ENCODE peak calls at places on chromosomes 7 and 10, in four cellular contexts. T, X, B and L are unnamed samples.

GRCh38 chr10:68562666-68563522 is 2.8 kb downstream of the TET1 start:
- DNase-seq in T (peak), X (no peak), B (no peak), L (peak)

GRCh38 chr10:6423004-6423403 is 157.1 kb downstream of the PRKCQ start:
- DNase-seq in T (peak), X (no peak), B (no peak), L (no peak)

GRCh38 chr10:94097656-94098055 is 103.9 kb downstream of the PLCE1 start:
- DNase-seq in T (peak), X (no peak), B (no peak), L (no peak)

GRCh38 chr7:107924841-107925490 is 34.0 kb downstream of the DLD start:
- DNase-seq in T (no peak), X (no peak), B (peak), L (no peak)

GRCh38 chr7:141045126-141045841 is 28.6 kb upstream of the TMEM178B start:
- DNase-seq in T (peak), X (no peak), B (no peak), L (no peak)

GRCh38 chr7:150799741-150800575 is at the start of gene TMEM176B:
- DNase-seq in T (no peak), X (no peak), B (no peak), L (peak)

GRCh38 chr10:84156768-84157167 is 16.8 kb upstream of the GPR15LG start:
- DNase-seq in T (peak), X (no peak), B (no peak), L (peak)

GRCh38 chr10:31650010-31650409 is 278.6 kb downstream of the ARHGAP12 start:
- DNase-seq in T (peak), X (no peak), B (no peak), L (no peak)

GRCh38 chr7:36747251-36747968 is 23.1 kb upstream of the AOAH start:
- DNase-seq in T (peak), X (no peak), B (no peak), L (no peak)

GRCh38 chr7:35255417-35255798 is 1.5 kb upstream of the TBX20 start:
- DNase-seq in T (no peak), X (no peak), B (no peak), L (no peak)

GRCh38 chr7:94980418-94981142 is 73.2 kb downstream of the PPP1R9A start:
- DNase-seq in T (no peak), X (peak), B (no peak), L (no peak)

GRCh38 chr10:121978511-121978910 is 3.5 kb upstream of the NSMCE4A start:
- DNase-seq in T (no peak), X (no peak), B (no peak), L (no peak)

GRCh38 chr7:156156734-156157408 is 344.6 kb upstream of the SHH start:
- DNase-seq in T (no peak), X (peak), B (no peak), L (peak)

GRCh38 chr7:10239643-10240345 is 733.9 kb upstream of the PHF14 start:
- DNase-seq in T (no peak), X (no peak), B (no peak), L (no peak)

GRCh38 chr7:151139071-151139521 is 28.4 kb downstream of the GBX1 start:
- DNase-seq in T (no peak), X (no peak), B (no peak), L (no peak)

GRCh38 chr7:1675036-1675671 is 5.1 kb downstream of the ELFN1 start:
- DNase-seq in T (no peak), X (no peak), B (no peak), L (no peak)

GRCh38 chr7:90771281-90771680 is 175.2 kb downstream of the CDK14 start:
- DNase-seq in T (peak), X (no peak), B (no peak), L (no peak)

GRCh38 chr10:71302874-71303568 is 16.0 kb upstream of the SLC29A3 start:
- DNase-seq in T (peak), X (peak), B (no peak), L (peak)

GRCh38 chr7:36272567-36273269 is 116.9 kb upstream of the ANLN start:
- DNase-seq in T (peak), X (no peak), B (no peak), L (no peak)

GRCh38 chr10:5927306-5927705 is 37.3 kb downstream of the FBH1 start:
- DNase-seq in T (peak), X (no peak), B (no peak), L (no peak)

DNA sequence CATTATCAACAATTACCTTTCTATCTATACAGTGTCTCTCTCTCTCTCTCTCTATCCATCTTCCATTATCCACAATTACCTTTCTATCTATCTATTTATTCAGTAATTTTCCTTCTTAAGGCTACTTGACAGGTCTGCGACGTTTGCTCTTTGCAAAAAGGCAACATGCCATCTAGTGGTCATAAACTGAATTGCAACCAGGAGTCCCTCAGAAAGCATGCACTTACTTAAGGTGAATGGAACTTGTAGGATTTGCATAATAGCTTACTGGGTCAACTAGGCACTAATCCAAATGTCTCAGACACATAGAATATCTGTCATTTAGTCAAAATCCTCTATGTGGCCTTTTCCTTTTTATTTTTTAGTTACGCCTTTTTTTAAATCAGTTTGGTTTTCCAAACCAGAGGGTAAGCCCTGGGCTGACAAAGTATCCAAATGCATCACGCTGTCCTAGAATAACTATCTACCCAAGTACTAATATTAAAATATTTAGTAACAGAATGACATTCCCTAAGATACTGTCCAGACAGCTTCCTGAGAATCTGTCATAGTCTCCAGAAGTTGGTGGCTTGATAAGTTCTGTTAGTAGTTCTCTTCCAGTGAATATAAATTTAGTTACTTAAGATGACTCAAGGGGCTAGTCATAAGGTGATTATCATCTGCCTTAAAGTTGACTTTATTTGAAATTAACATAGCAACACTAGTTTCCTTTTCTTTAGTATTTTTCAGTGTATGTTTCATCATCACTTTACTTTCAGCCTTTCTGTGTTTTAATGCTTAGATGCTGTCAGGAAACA is 208.3 kb downstream of the PPP1R3A start:
- DNase-seq in T (peak), X (peak), B (peak), L (peak)
- TF ChIP-seq ELK1 in T (no peak), X (no peak), B (no peak), L (no peak)

GRCh38 chr7:102466097-102466496 is 1.3 kb downstream of the LRWD1 start:
- DNase-seq in T (no peak), X (no peak), B (no peak), L (no peak)

GRCh38 chr7:102460467-102460866 is 4.2 kb downstream of the ALKBH4 start:
- DNase-seq in T (no peak), X (no peak), B (no peak), L (no peak)

GRCh38 chr7:102467581-102468415 is 3.0 kb downstream of the LRWD1 start:
- DNase-seq in T (no peak), X (no peak), B (no peak), L (no peak)

GRCh38 chr7:102464577-102465280 is at the start of the genes ALKBH4 and LRWD1:
- DNase-seq in T (peak), X (peak), B (no peak), L (peak)

DNA sequence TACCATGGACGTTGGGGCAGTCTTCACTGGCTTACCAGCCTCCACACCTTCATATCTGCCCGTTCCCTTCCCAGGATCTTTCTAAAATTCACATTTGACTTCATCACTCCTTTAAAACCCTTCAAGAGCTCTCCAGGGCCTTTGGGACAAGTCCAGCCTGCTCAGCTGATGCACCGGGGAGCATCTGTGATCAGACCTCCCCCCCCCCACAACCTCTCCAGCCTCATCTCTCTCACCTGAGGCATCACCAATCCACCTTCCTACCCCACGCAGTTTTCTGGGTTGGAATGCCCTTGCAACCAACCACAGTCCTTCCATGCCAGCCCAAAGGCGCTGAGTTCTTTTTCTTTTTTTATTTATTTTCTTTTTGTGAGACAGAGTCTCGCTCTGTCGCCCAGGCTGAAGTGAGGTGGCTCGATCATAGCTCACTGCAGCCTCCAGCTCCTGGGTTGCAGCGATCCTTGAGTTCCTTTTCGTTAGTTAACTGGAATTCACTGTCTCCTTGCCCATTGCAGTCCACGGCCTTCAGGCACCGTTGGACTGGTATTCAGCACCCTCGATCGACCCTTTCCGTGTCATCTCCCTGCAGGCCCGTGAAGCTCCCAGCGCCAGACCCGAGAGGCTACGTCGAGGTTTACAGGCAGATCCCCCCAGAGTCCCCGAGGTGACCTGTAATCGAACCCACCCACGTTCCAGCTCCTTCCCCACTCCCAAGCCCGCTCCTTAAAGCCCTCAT is 654 bp downstream of the ALKBH4 start:
- DNase-seq in T (no peak), X (no peak), B (no peak), L (no peak)
- TF ChIP-seq ELK1 in T (no peak), X (no peak), B (no peak), L (no peak)

DNA sequence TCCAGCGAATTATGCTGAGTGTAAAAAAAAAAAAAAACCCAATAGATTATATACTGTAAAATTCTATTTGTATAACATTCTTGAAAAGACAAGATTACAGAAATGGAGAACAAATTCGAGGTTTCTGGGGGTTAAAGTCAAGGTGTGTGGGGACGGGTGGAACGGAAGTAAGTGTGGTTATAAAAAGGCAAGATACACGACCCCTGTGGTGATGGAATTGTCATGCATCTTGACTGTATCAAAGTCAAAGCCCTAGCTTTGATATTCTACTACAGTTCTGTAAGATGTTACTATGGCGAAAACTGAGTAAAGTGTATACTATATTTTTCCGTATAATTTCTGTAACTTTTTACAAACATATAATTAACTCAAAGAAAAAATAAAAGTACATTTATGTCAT is 718.2 kb upstream of the PCDH15 start:
- DNase-seq in T (no peak), X (no peak), B (no peak), L (no peak)
- TF ChIP-seq ELK1 in T (no peak), X (no peak), B (no peak), L (no peak)

GRCh38 chr7:48563334-48563733 is 361.0 kb upstream of the CDC14C start:
- DNase-seq in T (no peak), X (no peak), B (no peak), L (no peak)
- TF ChIP-seq ELK1 in T (no peak), X (no peak), B (no peak), L (no peak)

GRCh38 chr7:24722386-24723177 is 34.7 kb downstream of the GSDME start:
- DNase-seq in T (no peak), X (no peak), B (no peak), L (peak)
- TF ChIP-seq ELK1 in T (no peak), X (no peak), B (no peak), L (no peak)

DNA sequence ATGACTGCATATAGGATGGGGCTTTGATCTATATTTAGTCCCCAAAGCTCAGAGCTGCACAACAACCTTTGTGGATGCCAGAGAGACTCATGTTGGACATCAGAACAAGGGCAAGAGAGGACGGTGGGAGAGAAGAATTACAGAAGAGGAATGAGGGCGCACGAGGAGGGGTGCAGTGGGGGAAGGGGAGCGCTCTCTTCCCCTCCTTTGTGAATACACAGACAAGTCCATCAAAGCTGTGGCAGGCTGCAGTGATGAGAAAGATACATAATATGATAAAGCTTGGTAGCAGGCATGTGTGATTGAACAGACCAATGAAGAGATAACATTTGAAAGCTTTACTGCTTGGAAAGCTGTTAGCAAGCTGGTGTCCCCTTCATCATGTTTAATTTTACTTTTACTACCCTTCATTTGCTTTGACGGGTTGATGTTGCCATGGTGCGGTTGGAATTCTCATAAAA is 857.8 kb downstream of the KCNMA1 start:
- DNase-seq in T (no peak), X (no peak), B (no peak), L (no peak)
- TF ChIP-seq ELK1 in T (no peak), X (no peak), B (no peak), L (no peak)

GRCh38 chr7:106022193-106022821 is 59.2 kb downstream of the CDHR3 start:
- DNase-seq in T (no peak), X (no peak), B (peak), L (no peak)
- TF ChIP-seq ELK1 in T (no peak), X (no peak), B (no peak), L (no peak)

GRCh38 chr7:137423321-137423720 is 79.8 kb upstream of the PTN start:
- DNase-seq in T (peak), X (no peak), B (no peak), L (no peak)
- TF ChIP-seq ELK1 in T (no peak), X (no peak), B (no peak), L (no peak)

GRCh38 chr7:117127585-117128168 is 174.4 kb downstream of the ST7 start:
- DNase-seq in T (peak), X (no peak), B (peak), L (peak)
- TF ChIP-seq ELK1 in T (no peak), X (no peak), B (no peak), L (no peak)